ENCODE peak calls at places on chromosomes 4 and X, in six cellular contexts. E, Y, I, X, P and W are unnamed samples.

GRCh38 chr4:172521680-172522079 is 646.9 kb upstream of the GALNT7 start:
- DNase-seq in I (no peak), X (no peak), E (no peak), P (no peak), Y (no peak), W (no peak)

GRCh38 chr4:101791189-101791572 is 651 bp downstream of the BANK1 start:
- DNase-seq in P (no peak), I (no peak), X (no peak), Y (peak), E (no peak), W (no peak)

GRCh38 chrX:129790146-129790545 is 10.4 kb downstream of the SASH3 start:
- DNase-seq in X (no peak), Y (no peak), P (no peak), E (no peak), I (no peak), W (no peak)

GRCh38 chr4:145736241-145736831 is 56.4 kb downstream of the C4orf51 start:
- DNase-seq in E (no peak), I (peak), X (no peak), P (no peak), Y (no peak), W (no peak)

GRCh38 chr4:177301127-177301639 is 8.5 kb upstream of the NEIL3 start:
- DNase-seq in I (no peak), X (no peak), E (no peak), P (no peak), Y (no peak), W (no peak)

GRCh38 chrX:151875270-151876026 is 37.2 kb upstream of the MAGEA4 start:
- DNase-seq in Y (no peak), X (no peak), P (no peak), I (no peak), E (no peak), W (no peak)

GRCh38 chrX:46953597-46953996 is 41.4 kb downstream of the JADE3 start:
- DNase-seq in P (no peak), E (no peak), I (no peak), X (no peak), Y (no peak), W (peak)

GRCh38 chr4:73730292-73730691 is 10.1 kb upstream of the CXCL8 start:
- DNase-seq in E (no peak), Y (no peak), P (no peak), I (peak), X (no peak), W (no peak)

GRCh38 chr4:5701971-5702370 is 6.4 kb downstream of the EVC2 start:
- DNase-seq in P (no peak), X (no peak), I (no peak), E (no peak), Y (no peak), W (no peak)

GRCh38 chr4:110622841-110623709 is at the start of gene PITX2:
- DNase-seq in E (peak), X (peak), P (peak), Y (peak), I (peak), W (peak)

GRCh38 chrX:46647251-46647650 is 73.7 kb downstream of the CHST7 start:
- DNase-seq in E (no peak), I (no peak), Y (no peak), X (no peak), P (no peak), W (no peak)

GRCh38 chr4:16337936-16338335 is 111.7 kb upstream of the TAPT1 start:
- DNase-seq in I (peak), Y (no peak), E (no peak), P (peak), X (no peak), W (no peak)

GRCh38 chrX:19272452-19272851 is 71.3 kb upstream of the PDHA1 start:
- DNase-seq in P (no peak), Y (no peak), X (no peak), E (no peak), I (peak), W (no peak)

GRCh38 chrX:84216406-84216805 is 28.4 kb upstream of the RPS6KA6 start:
- DNase-seq in E (no peak), Y (no peak), P (no peak), X (no peak), I (no peak), W (no peak)

GRCh38 chr4:12231098-12231497 is 802.4 kb upstream of the HS3ST1 start:
- DNase-seq in P (no peak), X (no peak), Y (no peak), I (no peak), E (no peak), W (no peak)

GRCh38 chrX:11908371-11908770 is 150.3 kb downstream of the MSL3 start:
- DNase-seq in X (peak), E (no peak), P (peak), Y (peak), I (peak), W (no peak)

GRCh38 chrX:53269536-53270107 is 11.8 kb downstream of the IQSEC2 start:
- DNase-seq in I (no peak), Y (no peak), E (no peak), P (no peak), X (no peak), W (no peak)

GRCh38 chr4:89836031-89836777 is 757 bp downstream of the SNCA start:
- DNase-seq in Y (peak), X (peak), P (no peak), I (no peak), E (no peak), W (peak)

GRCh38 chr4:123866796-123867195 is 470.2 kb downstream of the SPRY1 start:
- DNase-seq in I (no peak), Y (no peak), P (no peak), E (no peak), X (no peak), W (no peak)

GRCh38 chr4:154205471-154205870 is 286.1 kb downstream of the DCHS2 start:
- DNase-seq in E (no peak), X (no peak), I (peak), P (no peak), Y (no peak), W (no peak)

GRCh38 chr4:85747871-85748491 is 273.0 kb downstream of the ARHGAP24 start:
- DNase-seq in E (peak), Y (peak), X (peak), I (peak), P (peak), W (peak)

GRCh38 chr4:9979101-9979815 is 42.0 kb downstream of the SLC2A9 start:
- DNase-seq in P (no peak), E (peak), I (no peak), Y (no peak), X (no peak), W (no peak)

GRCh38 chrX:56000169-56000568 is 232.0 kb upstream of the KLF8 start:
- DNase-seq in X (no peak), E (no peak), Y (no peak), P (no peak), I (peak), W (no peak)

GRCh38 chr4:84697615-84698201 is 114.8 kb downstream of the CDS1 start:
- DNase-seq in X (no peak), Y (no peak), P (peak), I (peak), E (no peak), W (no peak)

GRCh38 chr4:109682875-109683274 is 20.4 kb downstream of the CASP6 start:
- DNase-seq in I (no peak), Y (no peak), E (no peak), P (no peak), X (no peak), W (no peak)

GRCh38 chr4:15368906-15369305 is 58.9 kb upstream of the C1QTNF7 start:
- DNase-seq in X (no peak), E (no peak), Y (no peak), P (peak), I (peak), W (no peak)

GRCh38 chrX:68723491-68724155 is 76.2 kb downstream of the STARD8 start:
- DNase-seq in I (no peak), P (no peak), E (no peak), X (no peak), Y (no peak), W (no peak)

GRCh38 chrX:5791721-5792120 is 436.9 kb downstream of the NLGN4X start:
- DNase-seq in E (no peak), X (no peak), P (no peak), Y (no peak), I (no peak), W (no peak)

GRCh38 chrX:9189286-9189685 is 155.4 kb upstream of the FAM9B start:
- DNase-seq in P (no peak), X (no peak), Y (no peak), E (no peak), I (no peak), W (no peak)

GRCh38 chr4:54986095-54986846 is 139.1 kb downstream of the KDR start:
- DNase-seq in X (no peak), E (no peak), Y (peak), P (no peak), I (no peak), W (no peak)

GRCh38 chrX:4091046-4091760 is 377.8 kb upstream of the PRKX start:
- DNase-seq in Y (no peak), E (no peak), I (no peak), P (no peak), X (no peak), W (no peak)

GRCh38 chrX:114611018-114611619 is 27.2 kb downstream of the HTR2C start:
- DNase-seq in I (peak), X (peak), E (peak), P (peak), Y (peak), W (peak)

GRCh38 chr4:109559625-109559982 is 442 bp upstream of the MCUB start:
- DNase-seq in Y (peak), I (no peak), P (no peak), X (no peak), E (no peak), W (no peak)

GRCh38 chrX:18464500-18464899 is 39.1 kb downstream of the CDKL5 start:
- DNase-seq in X (no peak), P (no peak), E (no peak), Y (no peak), I (no peak), W (no peak)

GRCh38 chrX:137428777-137429564 is 137.0 kb upstream of the ZIC3 start:
- DNase-seq in P (no peak), Y (peak), I (no peak), E (no peak), X (no peak), W (no peak)

GRCh38 chr4:2712261-2712842 is 43.8 kb downstream of the TNIP2 start:
- DNase-seq in X (no peak), I (peak), Y (no peak), E (no peak), P (no peak), W (no peak)

GRCh38 chr4:166816901-166817300 is 417.4 kb downstream of the SPOCK3 start:
- DNase-seq in Y (no peak), X (peak), I (no peak), P (no peak), E (peak), W (no peak)

GRCh38 chrX:22025751-22026150 is 6.4 kb upstream of the PHEX start:
- DNase-seq in P (no peak), E (no peak), I (peak), Y (no peak), X (peak), W (no peak)

GRCh38 chrX:39532761-39533160 is 565.0 kb downstream of the BCOR start:
- DNase-seq in E (no peak), X (no peak), P (no peak), Y (no peak), I (no peak), W (no peak)

GRCh38 chrX:39525758-39526157 is 572.0 kb downstream of the BCOR start:
- DNase-seq in E (no peak), X (no peak), P (no peak), I (no peak), Y (no peak), W (no peak)

GRCh38 chrX:39528161-39528560 is 569.6 kb downstream of the BCOR start:
- DNase-seq in P (no peak), Y (no peak), I (no peak), X (no peak), E (no peak), W (no peak)

DNA sequence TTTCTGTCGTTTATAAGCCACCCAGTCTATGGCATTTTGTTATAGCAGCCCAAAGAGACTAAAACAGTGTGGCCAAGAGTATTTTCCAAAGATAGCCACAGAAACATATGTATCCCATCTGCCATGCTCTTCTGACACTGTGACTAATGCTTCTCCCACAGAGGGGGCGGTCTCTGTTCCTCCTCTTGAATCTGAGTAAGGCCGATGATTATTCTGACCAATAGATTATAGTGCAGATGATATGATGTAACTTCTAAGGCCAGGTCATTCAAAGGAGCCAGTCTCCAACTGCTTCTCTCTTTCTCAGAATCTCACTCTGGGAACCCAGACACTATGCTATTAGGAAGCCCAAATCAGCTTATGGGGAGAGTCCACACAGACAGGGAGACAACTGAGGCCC is 570.7 kb downstream of the BCOR start:
- DNase-seq in X (no peak), E (no peak), P (no peak), I (peak), Y (no peak), W (no peak)
- TF ChIP-seq CTCF in X (no peak), E (no peak), P (no peak), I (no peak), Y (no peak), W (no peak)

GRCh38 chrX:34813618-34814017 is 129.0 kb upstream of the FAM47B start:
- DNase-seq in E (no peak), X (no peak), Y (no peak), P (peak), I (peak), W (no peak)

GRCh38 chrX:34805951-34806350 is 136.6 kb upstream of the FAM47B start:
- DNase-seq in E (no peak), Y (no peak), P (no peak), X (no peak), I (no peak), W (no peak)

GRCh38 chrX:34810364-34810763 is 132.2 kb upstream of the FAM47B start:
- DNase-seq in E (no peak), P (peak), Y (no peak), X (no peak), I (peak), W (no peak)

GRCh38 chrX:34809096-34809495 is 133.5 kb upstream of the FAM47B start:
- DNase-seq in Y (no peak), E (no peak), I (no peak), P (no peak), X (no peak), W (no peak)

DNA sequence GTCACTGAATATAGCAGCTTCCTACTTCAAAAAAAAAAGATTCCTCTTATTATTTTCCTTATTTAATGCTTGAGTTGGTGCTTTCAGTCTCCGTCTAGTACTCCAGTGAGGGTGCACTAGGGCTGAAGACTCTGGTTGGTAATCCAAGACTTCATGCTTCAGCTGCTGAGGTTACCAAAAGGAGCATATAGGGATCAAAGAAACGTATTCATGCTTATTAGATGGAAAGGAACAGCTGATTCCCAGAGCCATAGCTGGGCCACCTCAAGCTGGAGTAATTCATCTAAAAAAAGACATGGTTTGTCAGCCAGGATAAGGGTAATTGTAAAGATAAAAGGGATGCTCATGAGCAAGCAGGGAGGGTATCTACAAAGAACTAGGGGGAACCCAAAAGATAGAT is 131.7 kb upstream of the FAM47B start:
- DNase-seq in I (no peak), E (no peak), X (no peak), Y (no peak), P (no peak), W (no peak)
- TF ChIP-seq CTCF in I (no peak), E (no peak), X (no peak), Y (no peak), P (no peak), W (no peak)

DNA sequence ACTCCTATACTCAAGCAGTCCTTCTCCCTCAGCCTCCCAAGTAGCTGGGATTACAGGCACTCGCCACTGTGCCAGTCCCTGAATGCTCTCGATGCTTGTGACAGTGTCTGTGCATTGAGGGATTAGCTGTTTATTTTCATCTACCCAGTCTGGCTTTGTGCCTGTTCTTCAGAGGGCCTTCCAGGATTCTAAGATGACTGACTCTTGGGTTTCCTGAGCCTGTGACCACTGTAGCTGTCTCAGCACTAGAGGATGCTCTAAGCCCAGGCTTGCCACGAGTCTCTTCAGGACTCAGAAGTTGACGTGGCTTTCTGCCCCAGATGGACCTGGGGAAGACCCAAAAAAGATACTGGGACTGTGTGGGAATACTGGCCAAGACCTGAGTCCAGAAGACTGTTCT is 201.4 kb downstream of the ARHGAP10 start:
- DNase-seq in P (no peak), I (peak), X (no peak), Y (no peak), E (no peak), W (no peak)
- TF ChIP-seq CTCF in P (no peak), I (peak), X (no peak), Y (no peak), E (no peak), W (no peak)

GRCh38 chr4:80033581-80033980 is 39.4 kb downstream of the ANTXR2 start:
- DNase-seq in Y (no peak), X (no peak), E (no peak), P (no peak), I (no peak), W (no peak)
- TF ChIP-seq CTCF in Y (no peak), X (no peak), E (peak), P (peak), I (no peak), W (peak)

GRCh38 chrX:75968293-75968692 is 183.2 kb upstream of the MAGEE2 start:
- DNase-seq in X (no peak), I (no peak), P (no peak), Y (peak), E (no peak), W (no peak)
- TF ChIP-seq CTCF in X (no peak), I (no peak), P (no peak), Y (no peak), E (no peak), W (no peak)

GRCh38 chr4:27861802-27862201 is 1001.2 kb downstream of the STIM2 start:
- DNase-seq in P (peak), I (peak), E (no peak), Y (no peak), X (no peak), W (no peak)

DNA sequence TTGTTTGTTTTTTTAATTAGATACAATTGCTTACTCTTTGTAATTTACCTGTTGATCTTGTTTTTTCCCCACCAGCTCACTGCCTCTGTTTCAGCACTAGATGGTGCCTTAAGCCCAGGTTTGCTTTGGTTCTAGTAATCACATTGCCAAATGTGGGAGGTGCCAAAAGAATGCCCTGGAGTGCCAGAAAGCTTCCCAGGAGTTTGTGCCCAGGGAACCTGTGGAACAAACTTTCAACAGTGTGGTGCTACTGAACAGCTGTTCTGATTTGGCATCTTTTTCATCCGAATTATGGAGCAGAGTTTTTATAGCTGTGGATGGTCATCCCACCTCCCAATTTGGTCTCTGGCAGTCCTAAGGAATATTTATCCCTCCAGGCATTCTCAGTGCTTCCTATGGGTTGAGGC is 1000.7 kb downstream of the STIM2 start:
- DNase-seq in Y (peak), X (peak), E (peak), I (peak), P (peak), W (peak)
- TF ChIP-seq CTCF in Y (peak), X (peak), E (peak), I (peak), P (peak), W (peak)

DNA sequence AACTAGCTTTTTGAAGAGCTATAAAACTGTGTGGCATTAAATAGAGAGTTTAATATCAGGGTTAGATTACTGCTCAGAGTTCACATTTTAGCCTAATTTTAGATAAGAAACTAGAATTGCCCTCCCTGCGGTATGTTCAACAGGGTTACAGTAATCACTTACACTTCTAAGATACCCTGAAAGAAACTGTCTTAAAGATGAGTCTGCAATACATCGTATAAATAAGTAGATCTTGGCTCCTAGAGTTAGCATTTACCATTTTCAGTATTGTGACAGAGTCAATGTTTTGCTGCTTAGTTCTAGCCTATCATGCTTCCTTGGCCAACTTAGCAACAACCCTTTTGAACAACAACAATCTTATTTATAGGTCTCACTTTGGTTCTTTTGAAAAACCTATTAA is 217.8 kb upstream of the NDST4 start:
- DNase-seq in E (no peak), Y (no peak), P (no peak), X (no peak), I (no peak), W (no peak)
- TF ChIP-seq CTCF in E (no peak), Y (no peak), P (no peak), X (no peak), I (no peak), W (no peak)

DNA sequence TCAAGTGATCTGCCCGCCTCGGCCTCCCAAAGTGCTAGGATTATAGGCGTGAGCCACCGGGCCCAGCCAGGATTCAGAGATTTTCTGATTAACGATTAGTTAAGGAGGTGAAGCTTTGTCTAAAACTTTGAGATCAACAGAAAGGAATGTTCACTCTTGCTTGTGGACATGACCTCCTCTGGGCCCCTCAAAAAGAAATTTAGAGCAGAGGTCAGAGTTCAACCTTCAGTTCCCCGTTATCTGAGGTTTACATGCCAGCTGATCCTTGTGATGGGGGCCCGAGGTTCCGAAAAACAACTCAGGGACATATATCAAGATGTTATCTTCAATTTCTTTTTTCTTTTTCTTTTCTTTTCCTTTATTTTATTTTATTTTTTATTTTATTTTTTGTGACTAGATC is 54.6 kb downstream of the DDX3X start:
- DNase-seq in Y (no peak), P (no peak), X (no peak), E (no peak), I (no peak), W (no peak)
- TF ChIP-seq CTCF in Y (no peak), P (no peak), X (no peak), E (no peak), I (no peak), W (no peak)